ENCODE peak calls at places on chromosomes 3 and 15, in ten cellular contexts. W is tibial nerve; T is endothelial cell; F is iris pigment epithelial cell; R is fibroblast of the aortic adventitia; Q is activated naive CD4-positive, alpha-beta T cell treated with anti-CD3 and anti-CD28 coated beads, Interleukin-2, amount 50 U/mL, for 16 hours; C is amniotic stem cell; S is substantia nigra; J is T follicular helper cell; M is A172. U is an unnamed sample.
A peak's percentile ranks its signal among the peaks of the same experiment; 100 is the strongest.

GRCh38 chr15:67080118-67080899 is 14.9 kb downstream of the SMAD3 start:
- DNase-seq in F (peak; percentile 91), R (peak; percentile 96), M (peak; percentile 77), C (peak; percentile 59), Q (no peak), J (no peak), S (no peak), T (no peak), W (peak; percentile 57), U (no peak)

GRCh38 chr3:98779936-98780335 is 16.8 kb downstream of the ST3GAL6 start:
- DNase-seq in Q (no peak), S (no peak), C (no peak), F (peak; percentile 87), W (no peak), J (no peak), M (no peak), R (peak; percentile 71), T (no peak), U (no peak)

GRCh38 chr15:37574985-37575384 is 359.5 kb upstream of the TMCO5A start:
- DNase-seq in F (no peak), Q (no peak), T (no peak), M (no peak), W (no peak), J (no peak), C (no peak), S (no peak), R (no peak), U (no peak)

GRCh38 chr15:35286721-35287120 is 201.6 kb upstream of the NANOGP8 start:
- DNase-seq in Q (no peak), S (no peak), T (no peak), M (no peak), C (no peak), F (no peak), R (no peak), J (no peak), W (no peak), U (no peak)

GRCh38 chr15:34239151-34239761 is 14.4 kb downstream of the EMC4 start:
- DNase-seq in F (peak; percentile 89), Q (peak; percentile 50), M (peak; percentile 90), T (no peak), W (no peak), S (no peak), C (peak; percentile 68), R (peak; percentile 82), J (no peak), U (no peak)

GRCh38 chr3:150956376-150956775 is 16.2 kb downstream of the CLRN1 start:
- DNase-seq in Q (no peak), W (no peak), R (peak; percentile 44), C (no peak), S (no peak), J (no peak), F (peak; percentile 75), M (peak; percentile 27), T (no peak), U (no peak)

GRCh38 chr3:72907851-72908620 is 20.2 kb downstream of the GXYLT2 start:
- DNase-seq in J (no peak), W (peak; percentile 37), R (peak; percentile 98), C (no peak), T (no peak), F (peak; percentile 85), S (no peak), M (peak; percentile 40), Q (no peak), U (no peak)

GRCh38 chr15:68652141-68652540 is 73.3 kb downstream of the CORO2B start:
- DNase-seq in S (peak; percentile 82), F (no peak), T (no peak), W (no peak), Q (no peak), M (peak; percentile 57), C (no peak), R (no peak), J (no peak), U (no peak)

GRCh38 chr3:27630892-27631291 is 91.2 kb downstream of the EOMES start:
- DNase-seq in Q (no peak), J (no peak), C (no peak), S (no peak), T (no peak), W (no peak), F (peak; percentile 70), M (peak; percentile 49), R (peak; percentile 43), U (no peak)

GRCh38 chr3:132321321-132321720 is 4.1 kb downstream of the ACP3 start:
- DNase-seq in S (no peak), T (no peak), R (no peak), M (no peak), J (no peak), F (no peak), W (no peak), C (no peak), Q (no peak), U (no peak)

GRCh38 chr15:20106026-20106425 is 435.6 kb downstream of the GOLGA6L6 start:
- DNase-seq in W (no peak), J (no peak), F (no peak), M (no peak), R (no peak), S (no peak), C (no peak), T (no peak), Q (peak; percentile 11), U (no peak)

GRCh38 chr3:135310317-135310716 is 515.3 kb downstream of the EPHB1 start:
- DNase-seq in W (no peak), C (no peak), J (no peak), S (no peak), F (no peak), R (no peak), Q (no peak), T (no peak), M (no peak), U (no peak)

GRCh38 chr3:58411036-58411435 is 22.6 kb downstream of the PDHB start:
- DNase-seq in Q (no peak), C (no peak), S (no peak), J (no peak), F (no peak), W (no peak), T (no peak), M (no peak), R (no peak), U (no peak)

GRCh38 chr15:78492841-78493240 is 14.5 kb upstream of the HYKK start:
- DNase-seq in R (peak; percentile 67), W (no peak), T (no peak), C (no peak), Q (no peak), J (no peak), M (no peak), F (peak; percentile 57), S (no peak), U (no peak)

GRCh38 chr3:98962189-98962930 is 60.9 kb upstream of the DCBLD2 start:
- DNase-seq in T (no peak), M (peak; percentile 97), S (no peak), R (peak; percentile 68), Q (no peak), W (no peak), C (peak; percentile 27), J (no peak), F (peak; percentile 94), U (no peak)

GRCh38 chr3:105253225-105253624 is 113.5 kb upstream of the ALCAM start:
- DNase-seq in R (peak; percentile 65), F (peak; percentile 23), Q (no peak), T (no peak), J (no peak), C (no peak), M (no peak), W (no peak), S (no peak), U (no peak)

GRCh38 chr3:73498764-73499622 is 125.7 kb downstream of the PDZRN3 start:
- DNase-seq in T (no peak), W (no peak), Q (no peak), R (no peak), M (no peak), F (no peak), C (no peak), S (no peak), J (no peak), U (no peak)

GRCh38 chr3:126858887-126859286 is 124.0 kb upstream of the PLXNA1 start:
- DNase-seq in S (no peak), T (no peak), Q (no peak), J (no peak), R (peak; percentile 82), M (peak; percentile 97), W (no peak), F (peak; percentile 93), C (peak; percentile 65), U (no peak)

GRCh38 chr3:81315051-81315450 is 446.4 kb downstream of the GBE1 start:
- DNase-seq in T (no peak), S (no peak), Q (no peak), M (no peak), C (no peak), R (no peak), W (no peak), F (no peak), J (no peak), U (no peak)

GRCh38 chr3:115651089-115651488 is 27.8 kb downstream of the GAP43 start:
- DNase-seq in R (no peak), T (no peak), W (no peak), S (no peak), Q (no peak), J (no peak), M (no peak), F (no peak), C (no peak), U (no peak)

GRCh38 chr15:77901251-77901881 is 176.1 kb downstream of the TBC1D2B start:
- DNase-seq in J (no peak), W (no peak), M (no peak), T (no peak), F (no peak), C (no peak), Q (no peak), R (no peak), S (no peak), U (no peak)

GRCh38 chr3:194584866-194585265 is 48.4 kb downstream of the TMEM44 start:
- DNase-seq in R (peak; percentile 79), S (no peak), T (no peak), C (no peak), F (peak; percentile 43), J (no peak), W (no peak), Q (peak; percentile 26), M (peak; percentile 58), U (no peak)

GRCh38 chr15:75597667-75598341 is 18.7 kb upstream of the PTPN9 start:
- DNase-seq in J (no peak), F (peak; percentile 31), Q (no peak), M (no peak), W (peak; percentile 9), C (no peak), R (peak; percentile 39), S (no peak), T (peak; percentile 20), U (no peak)

GRCh38 chr15:60935130-60935529 is 294.0 kb downstream of the RORA start:
- DNase-seq in Q (no peak), W (no peak), T (no peak), M (no peak), S (no peak), J (no peak), F (no peak), R (peak; percentile 44), C (no peak), U (no peak)

GRCh38 chr3:49120096-49120437 is 556 bp downstream of the USP19 start:
- DNase-seq in F (peak; percentile 17), W (no peak), Q (peak; percentile 19), S (no peak), M (no peak), R (no peak), J (no peak), T (no peak), C (no peak), U (no peak)

GRCh38 chr3:42544492-42545283 is 37.1 kb downstream of the SEC22C start:
- DNase-seq in Q (no peak), S (no peak), F (no peak), J (no peak), R (no peak), W (peak; percentile 13), T (no peak), M (no peak), C (no peak), U (no peak)